ENCODE peak calls at places on chromosomes 3 and 15, in nine cellular contexts. One of them, this sample, is unnamed.

GRCh38 chr3:147414369-147415135 is 5.4 kb downstream of the ZIC1 start:
- DNase-seq in mucosa of descending colon: no peak
- DNase-seq in DMS 273 treated with DMSO at 0.1 percent for 48 hours: no peak
- DNase-seq in NCI-H774: no peak
- DNase-seq in psoas muscle: no peak
- DNase-seq in RPMI7951: no peak
- DNase-seq in NCI-H1092: no peak
- DNase-seq in stimulated activated CD4-positive, alpha-beta T cell treated with anti-CD3 and anti-CD28 coated beads, Interleukin-12 subunit alpha, Interleukin-12 subunit beta, amount 100 ng/mL, for 48 hours: no peak
- DNase-seq in effector CD4-positive, alpha-beta T cell: no peak
- DNase-seq in this sample: no peak

GRCh38 chr15:70197945-70198361 is 100.2 kb upstream of the TLE3 start:
- DNase-seq in psoas muscle: no peak
- DNase-seq in RPMI7951: no peak
- DNase-seq in stimulated activated CD4-positive, alpha-beta T cell treated with anti-CD3 and anti-CD28 coated beads, Interleukin-12 subunit alpha, Interleukin-12 subunit beta, amount 100 ng/mL, for 48 hours: no peak
- DNase-seq in DMS 273 treated with DMSO at 0.1 percent for 48 hours: no peak
- DNase-seq in NCI-H774: no peak
- DNase-seq in mucosa of descending colon: no peak
- DNase-seq in NCI-H1092: no peak
- DNase-seq in effector CD4-positive, alpha-beta T cell: no peak
- DNase-seq in this sample: no peak

GRCh38 chr3:183878071-183878470 is 6.6 kb downstream of the PARL start:
- DNase-seq in mucosa of descending colon: no peak
- DNase-seq in DMS 273 treated with DMSO at 0.1 percent for 48 hours: no peak
- DNase-seq in effector CD4-positive, alpha-beta T cell: no peak
- DNase-seq in NCI-H1092: no peak
- DNase-seq in stimulated activated CD4-positive, alpha-beta T cell treated with anti-CD3 and anti-CD28 coated beads, Interleukin-12 subunit alpha, Interleukin-12 subunit beta, amount 100 ng/mL, for 48 hours: no peak
- DNase-seq in NCI-H774: no peak
- DNase-seq in RPMI7951: no peak
- DNase-seq in psoas muscle: no peak
- DNase-seq in this sample: no peak

GRCh38 chr3:126491221-126492013 is 15.7 kb upstream of the ZXDC start:
- DNase-seq in psoas muscle: no peak
- DNase-seq in effector CD4-positive, alpha-beta T cell: no peak
- DNase-seq in NCI-H774: no peak
- DNase-seq in DMS 273 treated with DMSO at 0.1 percent for 48 hours: no peak
- DNase-seq in NCI-H1092: no peak
- DNase-seq in mucosa of descending colon: no peak
- DNase-seq in stimulated activated CD4-positive, alpha-beta T cell treated with anti-CD3 and anti-CD28 coated beads, Interleukin-12 subunit alpha, Interleukin-12 subunit beta, amount 100 ng/mL, for 48 hours: no peak
- DNase-seq in RPMI7951: no peak
- DNase-seq in this sample: no peak

GRCh38 chr3:44424758-44425157 is 52.7 kb downstream of the ZNF445 start:
- DNase-seq in mucosa of descending colon: no peak
- DNase-seq in NCI-H1092: no peak
- DNase-seq in RPMI7951: no peak
- DNase-seq in DMS 273 treated with DMSO at 0.1 percent for 48 hours: no peak
- DNase-seq in NCI-H774: no peak
- DNase-seq in psoas muscle: no peak
- DNase-seq in stimulated activated CD4-positive, alpha-beta T cell treated with anti-CD3 and anti-CD28 coated beads, Interleukin-12 subunit alpha, Interleukin-12 subunit beta, amount 100 ng/mL, for 48 hours: no peak
- DNase-seq in effector CD4-positive, alpha-beta T cell: no peak
- DNase-seq in this sample: no peak

GRCh38 chr3:30698549-30698948 is 92.1 kb downstream of the TGFBR2 start:
- DNase-seq in DMS 273 treated with DMSO at 0.1 percent for 48 hours: no peak
- DNase-seq in NCI-H774: no peak
- DNase-seq in stimulated activated CD4-positive, alpha-beta T cell treated with anti-CD3 and anti-CD28 coated beads, Interleukin-12 subunit alpha, Interleukin-12 subunit beta, amount 100 ng/mL, for 48 hours: no peak
- DNase-seq in psoas muscle: no peak
- DNase-seq in mucosa of descending colon: no peak
- DNase-seq in RPMI7951: no peak
- DNase-seq in effector CD4-positive, alpha-beta T cell: no peak
- DNase-seq in NCI-H1092: no peak
- DNase-seq in this sample: no peak

GRCh38 chr3:59313365-59313764 is 263.5 kb upstream of the CFAP20DC start:
- DNase-seq in RPMI7951: peak; percentile 67
- DNase-seq in mucosa of descending colon: peak; percentile 68
- DNase-seq in effector CD4-positive, alpha-beta T cell: no peak
- DNase-seq in NCI-H1092: peak; percentile 34
- DNase-seq in NCI-H774: peak; percentile 4
- DNase-seq in stimulated activated CD4-positive, alpha-beta T cell treated with anti-CD3 and anti-CD28 coated beads, Interleukin-12 subunit alpha, Interleukin-12 subunit beta, amount 100 ng/mL, for 48 hours: peak; percentile 18
- DNase-seq in psoas muscle: no peak
- DNase-seq in DMS 273 treated with DMSO at 0.1 percent for 48 hours: no peak
- DNase-seq in this sample: peak; percentile 62

GRCh38 chr15:57651445-57651844 is 55.1 kb upstream of the POLR2M start:
- DNase-seq in NCI-H774: no peak
- DNase-seq in mucosa of descending colon: no peak
- DNase-seq in DMS 273 treated with DMSO at 0.1 percent for 48 hours: no peak
- DNase-seq in psoas muscle: no peak
- DNase-seq in effector CD4-positive, alpha-beta T cell: no peak
- DNase-seq in RPMI7951: no peak
- DNase-seq in NCI-H1092: no peak
- DNase-seq in stimulated activated CD4-positive, alpha-beta T cell treated with anti-CD3 and anti-CD28 coated beads, Interleukin-12 subunit alpha, Interleukin-12 subunit beta, amount 100 ng/mL, for 48 hours: no peak
- DNase-seq in this sample: no peak

GRCh38 chr3:354433-354832 is 157.9 kb downstream of the CHL1 start:
- DNase-seq in DMS 273 treated with DMSO at 0.1 percent for 48 hours: no peak
- DNase-seq in mucosa of descending colon: no peak
- DNase-seq in effector CD4-positive, alpha-beta T cell: no peak
- DNase-seq in NCI-H774: peak; percentile 27
- DNase-seq in NCI-H1092: peak; percentile 39
- DNase-seq in stimulated activated CD4-positive, alpha-beta T cell treated with anti-CD3 and anti-CD28 coated beads, Interleukin-12 subunit alpha, Interleukin-12 subunit beta, amount 100 ng/mL, for 48 hours: no peak
- DNase-seq in RPMI7951: peak; percentile 19
- DNase-seq in psoas muscle: no peak
- DNase-seq in this sample: no peak

GRCh38 chr3:113626513-113627371 is 69.7 kb downstream of the USF3 start:
- DNase-seq in effector CD4-positive, alpha-beta T cell: no peak
- DNase-seq in psoas muscle: peak; percentile 64
- DNase-seq in stimulated activated CD4-positive, alpha-beta T cell treated with anti-CD3 and anti-CD28 coated beads, Interleukin-12 subunit alpha, Interleukin-12 subunit beta, amount 100 ng/mL, for 48 hours: no peak
- DNase-seq in RPMI7951: peak; percentile 76
- DNase-seq in mucosa of descending colon: no peak
- DNase-seq in NCI-H1092: no peak
- DNase-seq in NCI-H774: peak; percentile 7
- DNase-seq in DMS 273 treated with DMSO at 0.1 percent for 48 hours: peak; percentile 37
- DNase-seq in this sample: no peak

GRCh38 chr3:168511428-168512014 is 415.8 kb upstream of the GOLIM4 start:
- DNase-seq in NCI-H774: peak; percentile 55
- DNase-seq in effector CD4-positive, alpha-beta T cell: no peak
- DNase-seq in mucosa of descending colon: no peak
- DNase-seq in DMS 273 treated with DMSO at 0.1 percent for 48 hours: no peak
- DNase-seq in RPMI7951: no peak
- DNase-seq in psoas muscle: no peak
- DNase-seq in NCI-H1092: no peak
- DNase-seq in stimulated activated CD4-positive, alpha-beta T cell treated with anti-CD3 and anti-CD28 coated beads, Interleukin-12 subunit alpha, Interleukin-12 subunit beta, amount 100 ng/mL, for 48 hours: no peak
- DNase-seq in this sample: no peak

GRCh38 chr15:85743392-85744045 is 51.2 kb downstream of the KLHL25 start:
- DNase-seq in effector CD4-positive, alpha-beta T cell: no peak
- DNase-seq in NCI-H1092: no peak
- DNase-seq in RPMI7951: no peak
- DNase-seq in stimulated activated CD4-positive, alpha-beta T cell treated with anti-CD3 and anti-CD28 coated beads, Interleukin-12 subunit alpha, Interleukin-12 subunit beta, amount 100 ng/mL, for 48 hours: no peak
- DNase-seq in psoas muscle: no peak
- DNase-seq in mucosa of descending colon: no peak
- DNase-seq in DMS 273 treated with DMSO at 0.1 percent for 48 hours: no peak
- DNase-seq in NCI-H774: peak; percentile 14
- DNase-seq in this sample: peak; percentile 47

GRCh38 chr3:159884661-159885402 is 103.8 kb upstream of the IL12A start:
- DNase-seq in psoas muscle: no peak
- DNase-seq in mucosa of descending colon: no peak
- DNase-seq in effector CD4-positive, alpha-beta T cell: no peak
- DNase-seq in NCI-H774: peak; percentile 36
- DNase-seq in NCI-H1092: no peak
- DNase-seq in DMS 273 treated with DMSO at 0.1 percent for 48 hours: no peak
- DNase-seq in stimulated activated CD4-positive, alpha-beta T cell treated with anti-CD3 and anti-CD28 coated beads, Interleukin-12 subunit alpha, Interleukin-12 subunit beta, amount 100 ng/mL, for 48 hours: no peak
- DNase-seq in RPMI7951: peak; percentile 46
- DNase-seq in this sample: no peak

GRCh38 chr15:77057072-77057471 is 13.8 kb downstream of the TSPAN3 start:
- DNase-seq in NCI-H1092: no peak
- DNase-seq in stimulated activated CD4-positive, alpha-beta T cell treated with anti-CD3 and anti-CD28 coated beads, Interleukin-12 subunit alpha, Interleukin-12 subunit beta, amount 100 ng/mL, for 48 hours: no peak
- DNase-seq in effector CD4-positive, alpha-beta T cell: no peak
- DNase-seq in mucosa of descending colon: no peak
- DNase-seq in psoas muscle: no peak
- DNase-seq in RPMI7951: no peak
- DNase-seq in NCI-H774: no peak
- DNase-seq in DMS 273 treated with DMSO at 0.1 percent for 48 hours: no peak
- DNase-seq in this sample: no peak

GRCh38 chr3:185409957-185410356 is 47.0 kb downstream of the MAP3K13 start:
- DNase-seq in DMS 273 treated with DMSO at 0.1 percent for 48 hours: peak; percentile 37
- DNase-seq in RPMI7951: no peak
- DNase-seq in NCI-H774: no peak
- DNase-seq in mucosa of descending colon: no peak
- DNase-seq in stimulated activated CD4-positive, alpha-beta T cell treated with anti-CD3 and anti-CD28 coated beads, Interleukin-12 subunit alpha, Interleukin-12 subunit beta, amount 100 ng/mL, for 48 hours: no peak
- DNase-seq in NCI-H1092: no peak
- DNase-seq in effector CD4-positive, alpha-beta T cell: no peak
- DNase-seq in psoas muscle: no peak
- DNase-seq in this sample: no peak

GRCh38 chr15:47744496-47744895 is 27.2 kb downstream of the SEMA6D start:
- DNase-seq in NCI-H1092: no peak
- DNase-seq in effector CD4-positive, alpha-beta T cell: no peak
- DNase-seq in DMS 273 treated with DMSO at 0.1 percent for 48 hours: no peak
- DNase-seq in stimulated activated CD4-positive, alpha-beta T cell treated with anti-CD3 and anti-CD28 coated beads, Interleukin-12 subunit alpha, Interleukin-12 subunit beta, amount 100 ng/mL, for 48 hours: no peak
- DNase-seq in NCI-H774: no peak
- DNase-seq in psoas muscle: no peak
- DNase-seq in RPMI7951: no peak
- DNase-seq in mucosa of descending colon: no peak
- DNase-seq in this sample: no peak

GRCh38 chr3:27885641-27886040 is 163.5 kb upstream of the EOMES start:
- DNase-seq in NCI-H774: no peak
- DNase-seq in DMS 273 treated with DMSO at 0.1 percent for 48 hours: no peak
- DNase-seq in NCI-H1092: no peak
- DNase-seq in effector CD4-positive, alpha-beta T cell: no peak
- DNase-seq in mucosa of descending colon: no peak
- DNase-seq in RPMI7951: no peak
- DNase-seq in psoas muscle: no peak
- DNase-seq in stimulated activated CD4-positive, alpha-beta T cell treated with anti-CD3 and anti-CD28 coated beads, Interleukin-12 subunit alpha, Interleukin-12 subunit beta, amount 100 ng/mL, for 48 hours: no peak
- DNase-seq in this sample: no peak